ENCODE peak calls at places on chromosomes 12 and 14, in eight cellular contexts. One of them, this sample, is unnamed.

GRCh38 chr14:77593501-77593911 is 22.9 kb downstream of the SPTLC2 start:
- DNase-seq in mammary epithelial cell: no peak
- DNase-seq in psoas muscle: no peak
- DNase-seq in AG09309: no peak
- DNase-seq in astrocyte of the cerebellum: no peak
- DNase-seq in fibroblast of lung: no peak
- DNase-seq in cardiac fibroblast: peak; percentile 36
- DNase-seq in foreskin fibroblast: peak; percentile 51
- DNase-seq in this sample: peak; percentile 45

GRCh38 chr12:2804390-2805145 is 7.9 kb upstream of the ITFG2 start:
- DNase-seq in mammary epithelial cell: no peak
- DNase-seq in psoas muscle: no peak
- DNase-seq in AG09309: peak; percentile 38
- DNase-seq in astrocyte of the cerebellum: peak; percentile 60
- DNase-seq in fibroblast of lung: peak; percentile 73
- DNase-seq in cardiac fibroblast: peak; percentile 92
- DNase-seq in foreskin fibroblast: peak; percentile 85
- DNase-seq in this sample: peak; percentile 74

GRCh38 chr12:64757778-64758177 is 1.4 kb downstream of the GNS start:
- DNase-seq in mammary epithelial cell: no peak
- DNase-seq in psoas muscle: no peak
- DNase-seq in AG09309: no peak
- DNase-seq in astrocyte of the cerebellum: no peak
- DNase-seq in fibroblast of lung: no peak
- DNase-seq in cardiac fibroblast: no peak
- DNase-seq in foreskin fibroblast: no peak
- DNase-seq in this sample: no peak

GRCh38 chr14:73591690-73592448 is at the start of gene ACOT4:
- DNase-seq in mammary epithelial cell: peak; percentile 14
- DNase-seq in psoas muscle: no peak
- DNase-seq in AG09309: no peak
- DNase-seq in astrocyte of the cerebellum: no peak
- DNase-seq in fibroblast of lung: peak; percentile 15
- DNase-seq in cardiac fibroblast: peak; percentile 31
- DNase-seq in foreskin fibroblast: peak; percentile 62
- DNase-seq in this sample: peak; percentile 19

GRCh38 chr14:37594916-37595808 is at the start of the genes FOXA1 and TTC6:
- DNase-seq in mammary epithelial cell: peak; percentile 51
- DNase-seq in psoas muscle: no peak
- DNase-seq in AG09309: no peak
- DNase-seq in astrocyte of the cerebellum: no peak
- DNase-seq in fibroblast of lung: no peak
- DNase-seq in cardiac fibroblast: peak; percentile 11
- DNase-seq in foreskin fibroblast: peak; percentile 59
- DNase-seq in this sample: no peak

GRCh38 chr14:94773017-94773681 is 3.2 kb upstream of the GSC start:
- DNase-seq in mammary epithelial cell: no peak
- DNase-seq in psoas muscle: no peak
- DNase-seq in AG09309: no peak
- DNase-seq in astrocyte of the cerebellum: no peak
- DNase-seq in fibroblast of lung: no peak
- DNase-seq in cardiac fibroblast: no peak
- DNase-seq in foreskin fibroblast: no peak
- DNase-seq in this sample: no peak

GRCh38 chr12:118065380-118065779 is 4.4 kb upstream of the WSB2 start:
- DNase-seq in mammary epithelial cell: no peak
- DNase-seq in psoas muscle: no peak
- DNase-seq in AG09309: no peak
- DNase-seq in astrocyte of the cerebellum: no peak
- DNase-seq in fibroblast of lung: no peak
- DNase-seq in cardiac fibroblast: no peak
- DNase-seq in foreskin fibroblast: no peak
- DNase-seq in this sample: no peak

GRCh38 chr12:58176296-58176869 is 235.0 kb downstream of the ATP23 start:
- DNase-seq in mammary epithelial cell: peak; percentile 6
- DNase-seq in psoas muscle: no peak
- DNase-seq in AG09309: no peak
- DNase-seq in astrocyte of the cerebellum: no peak
- DNase-seq in fibroblast of lung: peak; percentile 12
- DNase-seq in cardiac fibroblast: peak; percentile 55
- DNase-seq in foreskin fibroblast: peak; percentile 47
- DNase-seq in this sample: peak; percentile 33

GRCh38 chr12:91892081-91892855 is 253.4 kb downstream of the BTG1 start:
- DNase-seq in mammary epithelial cell: no peak
- DNase-seq in psoas muscle: no peak
- DNase-seq in AG09309: no peak
- DNase-seq in astrocyte of the cerebellum: no peak
- DNase-seq in fibroblast of lung: no peak
- DNase-seq in cardiac fibroblast: no peak
- DNase-seq in foreskin fibroblast: no peak
- DNase-seq in this sample: no peak

GRCh38 chr14:36580856-36581831 is 1.3 kb downstream of the NKX2-8 start:
- DNase-seq in mammary epithelial cell: peak; percentile 80
- DNase-seq in psoas muscle: peak; percentile 22
- DNase-seq in AG09309: no peak
- DNase-seq in astrocyte of the cerebellum: no peak
- DNase-seq in fibroblast of lung: peak; percentile 15
- DNase-seq in cardiac fibroblast: peak; percentile 27
- DNase-seq in foreskin fibroblast: peak; percentile 58
- DNase-seq in this sample: peak; percentile 38

GRCh38 chr12:93456077-93456476 is 11.2 kb upstream of the MRPL42 start:
- DNase-seq in mammary epithelial cell: no peak
- DNase-seq in psoas muscle: no peak
- DNase-seq in AG09309: no peak
- DNase-seq in astrocyte of the cerebellum: no peak
- DNase-seq in fibroblast of lung: no peak
- DNase-seq in cardiac fibroblast: no peak
- DNase-seq in foreskin fibroblast: no peak
- DNase-seq in this sample: no peak

GRCh38 chr12:93449277-93449676 is 7.5 kb upstream of the UBE2N start:
- DNase-seq in mammary epithelial cell: no peak
- DNase-seq in psoas muscle: no peak
- DNase-seq in AG09309: no peak
- DNase-seq in astrocyte of the cerebellum: no peak
- DNase-seq in fibroblast of lung: no peak
- DNase-seq in cardiac fibroblast: no peak
- DNase-seq in foreskin fibroblast: no peak
- DNase-seq in this sample: no peak

GRCh38 chr12:93451423-93452158 is 9.8 kb upstream of the UBE2N start:
- DNase-seq in mammary epithelial cell: no peak
- DNase-seq in psoas muscle: no peak
- DNase-seq in AG09309: no peak
- DNase-seq in astrocyte of the cerebellum: no peak
- DNase-seq in fibroblast of lung: no peak
- DNase-seq in cardiac fibroblast: no peak
- DNase-seq in foreskin fibroblast: no peak
- DNase-seq in this sample: no peak

GRCh38 chr12:93448796-93449195 is 7.0 kb upstream of the UBE2N start:
- DNase-seq in mammary epithelial cell: no peak
- DNase-seq in psoas muscle: no peak
- DNase-seq in AG09309: no peak
- DNase-seq in astrocyte of the cerebellum: no peak
- DNase-seq in fibroblast of lung: no peak
- DNase-seq in cardiac fibroblast: no peak
- DNase-seq in foreskin fibroblast: no peak
- DNase-seq in this sample: no peak

GRCh38 chr12:93453633-93454032 is 11.9 kb upstream of the UBE2N start:
- DNase-seq in mammary epithelial cell: no peak
- DNase-seq in psoas muscle: no peak
- DNase-seq in AG09309: peak; percentile 20
- DNase-seq in astrocyte of the cerebellum: no peak
- DNase-seq in fibroblast of lung: no peak
- DNase-seq in cardiac fibroblast: no peak
- DNase-seq in foreskin fibroblast: peak; percentile 32
- DNase-seq in this sample: peak; percentile 38
- H3K4me3 ChIP-seq in mammary epithelial cell: no peak overlapping the region
- H3K4me3 ChIP-seq in psoas muscle: no peak overlapping the region
- H3K4me3 ChIP-seq in AG09309: no peak overlapping the region
- H3K4me3 ChIP-seq in astrocyte of the cerebellum: no peak overlapping the region
- H3K4me3 ChIP-seq in fibroblast of lung: no peak overlapping the region
- H3K4me3 ChIP-seq in cardiac fibroblast: no peak overlapping the region
- H3K4me3 ChIP-seq in foreskin fibroblast: no peak overlapping the region
- H3K4me3 ChIP-seq in this sample: no peak overlapping the region

GRCh38 chr12:105378821-105379400 is 48.4 kb downstream of the C12orf75 start:
- DNase-seq in mammary epithelial cell: no peak
- DNase-seq in psoas muscle: no peak
- DNase-seq in AG09309: no peak
- DNase-seq in astrocyte of the cerebellum: no peak
- DNase-seq in fibroblast of lung: peak; percentile 14
- DNase-seq in cardiac fibroblast: peak; percentile 16
- DNase-seq in foreskin fibroblast: peak; percentile 40
- DNase-seq in this sample: no peak
- TF ChIP-seq CTCF in mammary epithelial cell: no peak
- TF ChIP-seq CTCF in psoas muscle: peak; percentile 28
- TF ChIP-seq CTCF in AG09309: peak; percentile 25
- TF ChIP-seq CTCF in astrocyte of the cerebellum: peak; percentile 39
- TF ChIP-seq CTCF in fibroblast of lung: peak; percentile 39
- TF ChIP-seq CTCF in cardiac fibroblast: peak; percentile 31
- TF ChIP-seq CTCF in foreskin fibroblast: no peak
- TF ChIP-seq CTCF in this sample: peak; percentile 51

GRCh38 chr12:102918840-102919239 is 1.8 kb upstream of the PAH start:
- DNase-seq in mammary epithelial cell: no peak
- DNase-seq in psoas muscle: no peak
- DNase-seq in AG09309: no peak
- DNase-seq in astrocyte of the cerebellum: no peak
- DNase-seq in fibroblast of lung: no peak
- DNase-seq in cardiac fibroblast: no peak
- DNase-seq in foreskin fibroblast: no peak
- DNase-seq in this sample: no peak

GRCh38 chr12:102916252-102917025 is 605 bp downstream of the PAH start:
- DNase-seq in mammary epithelial cell: no peak
- DNase-seq in psoas muscle: no peak
- DNase-seq in AG09309: no peak
- DNase-seq in astrocyte of the cerebellum: no peak
- DNase-seq in fibroblast of lung: no peak
- DNase-seq in cardiac fibroblast: no peak
- DNase-seq in foreskin fibroblast: no peak
- DNase-seq in this sample: no peak

GRCh38 chr12:102913453-102914226 is 3.4 kb downstream of the PAH start:
- DNase-seq in mammary epithelial cell: no peak
- DNase-seq in psoas muscle: no peak
- DNase-seq in AG09309: no peak
- DNase-seq in astrocyte of the cerebellum: no peak
- DNase-seq in fibroblast of lung: no peak
- DNase-seq in cardiac fibroblast: no peak
- DNase-seq in foreskin fibroblast: no peak
- DNase-seq in this sample: no peak

GRCh38 chr12:102920271-102920670 is 3.2 kb upstream of the PAH start:
- DNase-seq in mammary epithelial cell: no peak
- DNase-seq in psoas muscle: no peak
- DNase-seq in AG09309: no peak
- DNase-seq in astrocyte of the cerebellum: no peak
- DNase-seq in fibroblast of lung: no peak
- DNase-seq in cardiac fibroblast: no peak
- DNase-seq in foreskin fibroblast: no peak
- DNase-seq in this sample: no peak

GRCh38 chr12:102917026-102917787 is at the start of gene PAH:
- DNase-seq in mammary epithelial cell: no peak
- DNase-seq in psoas muscle: no peak
- DNase-seq in AG09309: no peak
- DNase-seq in astrocyte of the cerebellum: no peak
- DNase-seq in fibroblast of lung: no peak
- DNase-seq in cardiac fibroblast: no peak
- DNase-seq in foreskin fibroblast: no peak
- DNase-seq in this sample: no peak
- H3K4me3 ChIP-seq in mammary epithelial cell: peak within 1 kb of the TSS; percentile 20
- H3K4me3 ChIP-seq in psoas muscle: no peak within 1 kb of the TSS
- H3K4me3 ChIP-seq in AG09309: no peak within 1 kb of the TSS
- H3K4me3 ChIP-seq in astrocyte of the cerebellum: no peak within 1 kb of the TSS
- H3K4me3 ChIP-seq in fibroblast of lung: no peak within 1 kb of the TSS
- H3K4me3 ChIP-seq in cardiac fibroblast: no peak within 1 kb of the TSS
- H3K4me3 ChIP-seq in foreskin fibroblast: no peak within 1 kb of the TSS
- H3K4me3 ChIP-seq in this sample: no peak within 1 kb of the TSS

DNA sequence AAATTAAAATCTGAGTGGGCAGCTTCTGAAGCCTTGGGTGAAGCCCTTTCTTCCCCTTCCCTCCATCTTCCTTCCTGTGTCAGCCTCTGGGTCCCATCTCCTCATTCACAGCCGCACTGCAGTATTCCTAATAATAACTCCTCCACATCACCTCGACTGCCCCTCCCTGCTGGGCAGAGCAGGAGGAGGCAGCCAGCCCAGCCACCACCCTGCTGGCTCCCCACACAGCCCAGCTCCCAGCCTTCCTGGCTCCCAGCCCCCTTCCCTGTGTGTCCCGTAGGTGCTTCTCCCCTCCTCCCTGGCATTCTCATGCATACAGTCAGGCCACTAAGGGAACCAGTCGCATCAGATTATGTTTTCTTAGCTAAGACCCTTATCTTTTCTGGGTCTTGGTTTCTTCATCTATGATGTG is 3.7 kb downstream of the IFFO1 start:
- DNase-seq in mammary epithelial cell: no peak
- DNase-seq in psoas muscle: peak; percentile 82
- DNase-seq in AG09309: no peak
- DNase-seq in astrocyte of the cerebellum: no peak
- DNase-seq in fibroblast of lung: no peak
- DNase-seq in cardiac fibroblast: peak; percentile 42
- DNase-seq in foreskin fibroblast: peak; percentile 56
- DNase-seq in this sample: no peak
- TF ChIP-seq CTCF in mammary epithelial cell: no peak
- TF ChIP-seq CTCF in psoas muscle: no peak
- TF ChIP-seq CTCF in AG09309: peak; percentile 6
- TF ChIP-seq CTCF in astrocyte of the cerebellum: no peak
- TF ChIP-seq CTCF in fibroblast of lung: no peak
- TF ChIP-seq CTCF in cardiac fibroblast: no peak
- TF ChIP-seq CTCF in foreskin fibroblast: no peak
- TF ChIP-seq CTCF in this sample: no peak

GRCh38 chr14:91070572-91070971 is 10.1 kb upstream of the RPS6KA5 start:
- DNase-seq in mammary epithelial cell: no peak
- DNase-seq in psoas muscle: no peak
- DNase-seq in AG09309: no peak
- DNase-seq in astrocyte of the cerebellum: no peak
- DNase-seq in fibroblast of lung: no peak
- DNase-seq in cardiac fibroblast: no peak
- DNase-seq in foreskin fibroblast: no peak
- DNase-seq in this sample: no peak
- H3K4me3 ChIP-seq in mammary epithelial cell: no peak overlapping the region
- H3K4me3 ChIP-seq in psoas muscle: no peak overlapping the region
- H3K4me3 ChIP-seq in AG09309: no peak overlapping the region
- H3K4me3 ChIP-seq in astrocyte of the cerebellum: no peak overlapping the region
- H3K4me3 ChIP-seq in fibroblast of lung: no peak overlapping the region
- H3K4me3 ChIP-seq in cardiac fibroblast: no peak overlapping the region
- H3K4me3 ChIP-seq in foreskin fibroblast: no peak overlapping the region
- H3K4me3 ChIP-seq in this sample: no peak overlapping the region